ENCODE peak calls at places on chromosomes 2 and 18, in four cellular contexts. P, K, W and E are unnamed samples.

GRCh38 chr2:102418421-102418961 is 4.5 kb upstream of the IL18RAP start:
- DNase-seq in P (no peak), K (no peak), W (peak; percentile 80), E (no peak)

GRCh38 chr2:229141626-229142025 is 129.5 kb downstream of the PID1 start:
- DNase-seq in P (no peak), K (no peak), W (no peak), E (no peak)

GRCh38 chr2:18436408-18437077 is 123.9 kb downstream of the RDH14 start:
- DNase-seq in P (no peak), K (no peak), W (no peak), E (no peak)

GRCh38 chr2:231701456-231702373 is 6.6 kb upstream of the PTMA start:
- DNase-seq in P (no peak), K (peak; percentile 45), W (no peak), E (no peak)

GRCh38 chr2:263774-264492 is at the start of gene SH3YL1:
- DNase-seq in P (peak; percentile 14), K (no peak), W (no peak), E (peak; percentile 63)

GRCh38 chr2:12177052-12177994 is 430.9 kb downstream of the LPIN1 start:
- DNase-seq in P (peak; percentile 14), K (peak; percentile 62), W (peak; percentile 93), E (no peak)

GRCh38 chr18:21345851-21346250 is 103.8 kb downstream of the GREB1L start:
- DNase-seq in P (no peak), K (no peak), W (no peak), E (no peak)

GRCh38 chr18:54233228-54233625 is 8.8 kb upstream of the MBD2 start:
- DNase-seq in P (no peak), K (no peak), W (no peak), E (no peak)

GRCh38 chr2:238141541-238142318 is 3.3 kb downstream of the KLHL30 start:
- DNase-seq in P (peak; percentile 78), K (peak; percentile 54), W (no peak), E (no peak)

GRCh38 chr2:179550214-179550613 is 285.6 kb upstream of the SESTD1 start:
- DNase-seq in P (no peak), K (peak; percentile 89), W (no peak), E (no peak)

DNA sequence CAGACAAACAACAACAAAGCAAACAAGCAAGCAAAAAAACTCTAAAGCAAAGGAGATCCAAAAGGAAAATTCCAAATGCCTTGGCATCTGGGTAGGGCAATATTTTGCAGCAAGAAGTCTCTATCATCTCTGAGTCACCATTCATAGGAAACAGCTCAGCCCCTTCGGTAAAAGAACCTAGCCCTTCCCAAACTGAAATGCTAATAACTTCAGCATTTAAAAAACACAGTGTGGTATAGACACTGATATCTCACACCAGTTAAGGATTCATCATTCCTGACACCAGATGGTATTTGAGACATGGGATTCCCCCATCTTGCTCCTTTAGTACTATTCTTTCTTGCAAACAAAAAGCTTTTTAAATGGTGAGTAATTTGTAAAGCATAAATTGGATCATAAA is 491.8 kb downstream of the TXNL1 start:
- DNase-seq in P (no peak), K (no peak), W (no peak), E (no peak)
- TF ChIP-seq NR3C1 in P (no peak), K (no peak), W (no peak), E (no peak)

GRCh38 chr2:175441361-175441760 is 259.9 kb upstream of the ATP5MC3 start:
- DNase-seq in P (no peak), K (no peak), W (no peak), E (no peak)
- TF ChIP-seq NR3C1 in P (no peak), K (no peak), W (no peak), E (no peak)

GRCh38 chr2:105747997-105748396 is 3.3 kb downstream of the NCK2 start:
- DNase-seq in P (no peak), K (no peak), W (no peak), E (no peak)
- TF ChIP-seq NR3C1 in P (no peak), K (no peak), W (no peak), E (no peak)

GRCh38 chr2:142131016-142131714 is at the start of gene LRP1B:
- DNase-seq in P (no peak), K (peak; percentile 37), W (no peak), E (peak; percentile 33)
- TF ChIP-seq NR3C1 in P (no peak), K (no peak), W (no peak), E (no peak)

DNA sequence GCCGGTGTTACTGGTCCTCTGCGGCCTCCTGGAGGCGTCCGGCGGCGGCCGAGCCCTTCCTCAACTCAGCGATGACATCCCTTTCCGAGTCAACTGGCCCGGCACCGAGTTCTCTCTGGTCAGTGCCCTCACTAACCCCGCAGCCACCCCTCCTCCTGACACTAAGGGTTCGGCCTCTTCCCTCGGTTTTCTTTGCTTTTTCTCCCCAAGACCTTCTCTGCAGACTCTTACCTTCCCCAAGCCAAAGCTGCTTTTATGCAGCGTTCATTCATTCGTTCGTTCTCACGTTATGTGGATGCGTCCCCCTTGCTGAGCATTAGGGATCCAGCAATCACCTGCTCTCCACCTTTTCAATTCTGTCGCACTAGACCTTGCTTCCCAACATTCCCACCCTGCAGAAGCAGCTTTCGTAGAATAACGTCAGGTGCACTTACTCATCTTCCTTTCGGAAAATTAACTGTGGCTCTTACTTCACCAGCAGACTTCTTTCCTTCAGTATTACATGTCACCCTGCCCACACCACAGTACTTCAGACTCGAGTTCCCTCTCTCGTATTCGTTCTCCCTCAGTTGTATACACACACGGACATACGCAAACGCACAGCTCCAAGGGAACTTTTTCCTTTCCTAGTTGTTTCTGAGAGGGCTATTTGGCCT is 539 bp downstream of the ERLEC1 start:
- DNase-seq in P (peak; percentile 9), K (peak; percentile 30), W (no peak), E (no peak)
- TF ChIP-seq NR3C1 in P (no peak), K (no peak), W (no peak), E (no peak)

GRCh38 chr2:239978381-239978780 is 46.8 kb downstream of the NDUFA10 start:
- DNase-seq in P (no peak), K (no peak), W (no peak), E (no peak)
- TF ChIP-seq NR3C1 in P (no peak), K (no peak), W (no peak), E (no peak)